ENCODE peak calls at places on chromosomes 6 and 20, in eight cellular contexts. One of them, this sample, is unnamed.

GRCh38 chr6:26493258-26493657 is 6.8 kb upstream of the BTN1A1 start:
- DNase-seq in occipital lobe: no peak
- DNase-seq in NCI-H1417: no peak
- DNase-seq in sigmoid colon: no peak
- DNase-seq in SW480: peak
- DNase-seq in ELF-1: no peak
- DNase-seq in skeletal muscle cell: no peak
- DNase-seq in mesothelial cell of epicardium: no peak
- DNase-seq in this sample: no peak

GRCh38 chr20:36467076-36467999 is 74.0 kb upstream of the MYL9 start:
- DNase-seq in occipital lobe: peak
- DNase-seq in NCI-H1417: peak
- DNase-seq in sigmoid colon: peak
- DNase-seq in SW480: peak
- DNase-seq in ELF-1: peak
- DNase-seq in skeletal muscle cell: no peak
- DNase-seq in mesothelial cell of epicardium: no peak
- DNase-seq in this sample: no peak

GRCh38 chr20:52457826-52458225 is 266.2 kb upstream of the ZFP64 start:
- DNase-seq in occipital lobe: no peak
- DNase-seq in NCI-H1417: no peak
- DNase-seq in sigmoid colon: no peak
- DNase-seq in SW480: peak
- DNase-seq in ELF-1: no peak
- DNase-seq in skeletal muscle cell: no peak
- DNase-seq in mesothelial cell of epicardium: no peak
- DNase-seq in this sample: no peak

GRCh38 chr6:110689275-110689935 is 125.9 kb downstream of the CDK19 start:
- DNase-seq in occipital lobe: no peak
- DNase-seq in NCI-H1417: no peak
- DNase-seq in sigmoid colon: no peak
- DNase-seq in SW480: no peak
- DNase-seq in ELF-1: peak
- DNase-seq in skeletal muscle cell: no peak
- DNase-seq in mesothelial cell of epicardium: no peak
- DNase-seq in this sample: no peak

GRCh38 chr6:157134402-157135074 is 188.8 kb downstream of the TMEM242 start:
- DNase-seq in occipital lobe: no peak
- DNase-seq in NCI-H1417: no peak
- DNase-seq in sigmoid colon: no peak
- DNase-seq in SW480: no peak
- DNase-seq in ELF-1: no peak
- DNase-seq in skeletal muscle cell: no peak
- DNase-seq in mesothelial cell of epicardium: no peak
- DNase-seq in this sample: no peak

GRCh38 chr6:159114569-159114968 is 54.6 kb upstream of the FNDC1 start:
- DNase-seq in occipital lobe: no peak
- DNase-seq in NCI-H1417: no peak
- DNase-seq in sigmoid colon: no peak
- DNase-seq in SW480: no peak
- DNase-seq in ELF-1: no peak
- DNase-seq in skeletal muscle cell: no peak
- DNase-seq in mesothelial cell of epicardium: no peak
- DNase-seq in this sample: no peak

GRCh38 chr6:149246691-149247384 is 70.7 kb upstream of the TAB2 start:
- DNase-seq in occipital lobe: no peak
- DNase-seq in NCI-H1417: no peak
- DNase-seq in sigmoid colon: no peak
- DNase-seq in SW480: no peak
- DNase-seq in ELF-1: no peak
- DNase-seq in skeletal muscle cell: no peak
- DNase-seq in mesothelial cell of epicardium: no peak
- DNase-seq in this sample: peak

GRCh38 chr6:41734666-41735426 is 562 bp downstream of the TFEB start:
- DNase-seq in occipital lobe: peak
- DNase-seq in NCI-H1417: peak
- DNase-seq in sigmoid colon: peak
- DNase-seq in SW480: peak
- DNase-seq in ELF-1: peak
- DNase-seq in skeletal muscle cell: no peak
- DNase-seq in mesothelial cell of epicardium: peak
- DNase-seq in this sample: no peak

GRCh38 chr6:90461367-90461766 is 125.5 kb downstream of the MAP3K7 start:
- DNase-seq in occipital lobe: no peak
- DNase-seq in NCI-H1417: no peak
- DNase-seq in sigmoid colon: no peak
- DNase-seq in SW480: no peak
- DNase-seq in ELF-1: no peak
- DNase-seq in skeletal muscle cell: no peak
- DNase-seq in mesothelial cell of epicardium: no peak
- DNase-seq in this sample: no peak

GRCh38 chr6:43575105-43575771 is 600 bp downstream of the XPO5 start:
- DNase-seq in occipital lobe: peak
- DNase-seq in NCI-H1417: peak
- DNase-seq in sigmoid colon: no peak
- DNase-seq in SW480: peak
- DNase-seq in ELF-1: peak
- DNase-seq in skeletal muscle cell: no peak
- DNase-seq in mesothelial cell of epicardium: peak
- DNase-seq in this sample: no peak

GRCh38 chr6:130928993-130929678 is 101.9 kb downstream of the SMLR1 start:
- DNase-seq in occipital lobe: no peak
- DNase-seq in NCI-H1417: no peak
- DNase-seq in sigmoid colon: no peak
- DNase-seq in SW480: no peak
- DNase-seq in ELF-1: no peak
- DNase-seq in skeletal muscle cell: peak
- DNase-seq in mesothelial cell of epicardium: no peak
- DNase-seq in this sample: no peak

GRCh38 chr6:83430606-83431544 is at the start of gene ME1:
- DNase-seq in occipital lobe: peak
- DNase-seq in NCI-H1417: no peak
- DNase-seq in sigmoid colon: peak
- DNase-seq in SW480: peak
- DNase-seq in ELF-1: peak
- DNase-seq in skeletal muscle cell: peak
- DNase-seq in mesothelial cell of epicardium: peak
- DNase-seq in this sample: no peak

GRCh38 chr6:16179970-16180431 is 51.1 kb downstream of the MYLIP start:
- DNase-seq in occipital lobe: no peak
- DNase-seq in NCI-H1417: no peak
- DNase-seq in sigmoid colon: no peak
- DNase-seq in SW480: no peak
- DNase-seq in ELF-1: no peak
- DNase-seq in skeletal muscle cell: no peak
- DNase-seq in mesothelial cell of epicardium: no peak
- DNase-seq in this sample: no peak

GRCh38 chr6:1739220-1739619 is 129.5 kb downstream of the FOXC1 start:
- DNase-seq in occipital lobe: no peak
- DNase-seq in NCI-H1417: no peak
- DNase-seq in sigmoid colon: no peak
- DNase-seq in SW480: no peak
- DNase-seq in ELF-1: no peak
- DNase-seq in skeletal muscle cell: no peak
- DNase-seq in mesothelial cell of epicardium: no peak
- DNase-seq in this sample: no peak

GRCh38 chr6:118317581-118318563 is 230.2 kb upstream of the PLN start:
- DNase-seq in occipital lobe: no peak
- DNase-seq in NCI-H1417: no peak
- DNase-seq in sigmoid colon: no peak
- DNase-seq in SW480: no peak
- DNase-seq in ELF-1: no peak
- DNase-seq in skeletal muscle cell: no peak
- DNase-seq in mesothelial cell of epicardium: no peak
- DNase-seq in this sample: no peak

GRCh38 chr6:43935921-43936320 is 165.9 kb downstream of the VEGFA start:
- DNase-seq in occipital lobe: no peak
- DNase-seq in NCI-H1417: no peak
- DNase-seq in sigmoid colon: peak
- DNase-seq in SW480: no peak
- DNase-seq in ELF-1: no peak
- DNase-seq in skeletal muscle cell: no peak
- DNase-seq in mesothelial cell of epicardium: no peak
- DNase-seq in this sample: no peak

GRCh38 chr6:40387127-40387870 is 199.9 kb downstream of the LRFN2 start:
- DNase-seq in occipital lobe: no peak
- DNase-seq in NCI-H1417: no peak
- DNase-seq in sigmoid colon: no peak
- DNase-seq in SW480: no peak
- DNase-seq in ELF-1: no peak
- DNase-seq in skeletal muscle cell: no peak
- DNase-seq in mesothelial cell of epicardium: peak
- DNase-seq in this sample: no peak

GRCh38 chr20:35721621-35722020 is 20.4 kb downstream of the RBM39 start:
- DNase-seq in occipital lobe: no peak
- DNase-seq in NCI-H1417: no peak
- DNase-seq in sigmoid colon: no peak
- DNase-seq in SW480: no peak
- DNase-seq in ELF-1: no peak
- DNase-seq in skeletal muscle cell: no peak
- DNase-seq in mesothelial cell of epicardium: no peak
- DNase-seq in this sample: no peak

GRCh38 chr20:12967932-12968331 is 40.8 kb upstream of the SPTLC3 start:
- DNase-seq in occipital lobe: no peak
- DNase-seq in NCI-H1417: no peak
- DNase-seq in sigmoid colon: no peak
- DNase-seq in SW480: no peak
- DNase-seq in ELF-1: no peak
- DNase-seq in skeletal muscle cell: no peak
- DNase-seq in mesothelial cell of epicardium: no peak
- DNase-seq in this sample: no peak

GRCh38 chr6:33746651-33747100 is at the start of gene IP6K3:
- DNase-seq in occipital lobe: peak
- DNase-seq in NCI-H1417: no peak
- DNase-seq in sigmoid colon: peak
- DNase-seq in SW480: no peak
- DNase-seq in ELF-1: peak
- DNase-seq in skeletal muscle cell: no peak
- DNase-seq in mesothelial cell of epicardium: no peak
- DNase-seq in this sample: no peak

GRCh38 chr6:108359901-108360882 is 65.3 kb downstream of the AFG1L start:
- DNase-seq in occipital lobe: no peak
- DNase-seq in NCI-H1417: no peak
- DNase-seq in sigmoid colon: no peak
- DNase-seq in SW480: no peak
- DNase-seq in ELF-1: no peak
- DNase-seq in skeletal muscle cell: no peak
- DNase-seq in mesothelial cell of epicardium: no peak
- DNase-seq in this sample: no peak